ENCODE peak calls at places on chromosome X, in four cellular contexts. D, E, X and Z are unnamed samples.

GRCh38 chrX:80485543-80485942 is 65.3 kb downstream of the TENT5D start:
- DNase-seq in D (no peak), E (no peak), X (no peak), Z (no peak)

GRCh38 chrX:152641996-152642395 is 4.3 kb downstream of the GABRQ start:
- DNase-seq in D (no peak), E (no peak), X (no peak), Z (no peak)

GRCh38 chrX:15804563-15804962 is 14.3 kb downstream of the ZRSR2 start:
- DNase-seq in D (peak), E (no peak), X (no peak), Z (no peak)

GRCh38 chrX:153885208-153885787 is 675 bp downstream of the L1CAM start:
- DNase-seq in D (peak), E (no peak), X (no peak), Z (no peak)

GRCh38 chrX:115579327-115579726 is 18.4 kb downstream of the PLS3 start:
- DNase-seq in D (no peak), E (no peak), X (no peak), Z (no peak)

GRCh38 chrX:152946681-152947080 is 47.2 kb downstream of the PNMA5 start:
- DNase-seq in D (no peak), E (no peak), X (no peak), Z (no peak)

GRCh38 chrX:109485470-109486340 is 3.8 kb upstream of the GUCY2F start:
- DNase-seq in D (peak), E (peak), X (peak), Z (peak)

GRCh38 chrX:103254171-103254824 is 657 bp downstream of the TCEAL8 start:
- DNase-seq in D (peak), E (peak), X (no peak), Z (peak)

GRCh38 chrX:153641575-153642312 is 5.3 kb upstream of the DUSP9 start:
- DNase-seq in D (peak), E (no peak), X (no peak), Z (no peak)

GRCh38 chrX:23610491-23610890 is 56.8 kb upstream of the PRDX4 start:
- DNase-seq in D (no peak), E (no peak), X (no peak), Z (no peak)